ENCODE peak calls at places on chromosomes 12 and 14, in ten cellular contexts. K is endothelial cell of umbilical vein; B is aorta; E is NT2/D1; S is fibroblast of lung; Z is CD4-positive, CD25-positive, alpha-beta regulatory T cell; P is uterus; Y is CD8-positive, alpha-beta memory T cell; M is lower lobe of right lung; C is heart right ventricle. G is an unnamed sample. For H3K4me1, the result is how much of the 10 kb centered on the place peaks cover.

GRCh38 chr12:97005612-97006011 is 98.6 kb downstream of the NEDD1 start:
- DNase-seq in C (no peak), M (no peak), B (no peak), P (no peak), S (no peak), Y (no peak), Z (no peak), E (no peak), K (no peak), G (no peak)

GRCh38 chr12:14395059-14395778 is 29.7 kb downstream of the ATF7IP start:
- DNase-seq in Z (no peak), K (no peak), E (no peak), P (no peak), B (no peak), Y (no peak), M (no peak), C (no peak), S (no peak), G (no peak)

GRCh38 chr14:77000340-77001235 is 27.9 kb downstream of the IRF2BPL start:
- DNase-seq in P (no peak), C (no peak), K (peak), B (no peak), E (no peak), M (no peak), Y (no peak), S (peak), Z (no peak), G (no peak)

GRCh38 chr14:103003850-103004249 is 53.5 kb downstream of the CDC42BPB start:
- DNase-seq in Z (no peak), C (no peak), E (no peak), Y (no peak), K (no peak), M (no peak), B (peak), S (no peak), P (no peak), G (no peak)

GRCh38 chr14:79438696-79439342 is 772.5 kb downstream of the DIO2 start:
- DNase-seq in P (no peak), B (no peak), Z (no peak), C (no peak), S (no peak), M (no peak), E (no peak), K (no peak), Y (no peak), G (no peak)

GRCh38 chr12:116735084-116735483 is 2.8 kb downstream of the SPRING1 start:
- DNase-seq in M (no peak), Z (no peak), S (no peak), P (no peak), B (no peak), K (no peak), Y (no peak), C (no peak), E (no peak), G (no peak)

GRCh38 chr12:82832091-82832490 is 145.4 kb downstream of the TMTC2 start:
- DNase-seq in M (no peak), E (no peak), Z (no peak), K (no peak), S (no peak), Y (no peak), C (no peak), B (no peak), P (no peak), G (no peak)

GRCh38 chr12:90028620-90029051 is 320.0 kb upstream of the ATP2B1 start:
- DNase-seq in E (no peak), C (no peak), Z (no peak), Y (no peak), S (no peak), M (no peak), B (no peak), P (no peak), K (peak), G (peak)

GRCh38 chr12:2683283-2684025 is 111.3 kb upstream of the FKBP4 start:
- DNase-seq in K (no peak), P (no peak), Y (no peak), B (peak), S (no peak), C (no peak), M (no peak), Z (no peak), E (no peak), G (no peak)

GRCh38 chr14:96189288-96189711 is 15.3 kb upstream of the BDKRB2 start:
- DNase-seq in Y (no peak), C (no peak), K (no peak), Z (no peak), S (peak), P (no peak), B (no peak), E (no peak), M (peak), G (no peak)

GRCh38 chr12:8905546-8905945 is 8.8 kb upstream of the PHC1 start:
- DNase-seq in E (peak), M (no peak), Y (no peak), K (no peak), C (no peak), Z (no peak), B (no peak), P (no peak), S (no peak), G (no peak)

GRCh38 chr12:45622210-45622937 is 107.1 kb upstream of the ARID2 start:
- DNase-seq in M (no peak), K (no peak), C (no peak), P (no peak), Y (no peak), B (no peak), S (no peak), Z (no peak), E (no peak), G (no peak)

GRCh38 chr12:107400686-107401447 is 284.7 kb upstream of the PWP1 start:
- DNase-seq in Y (no peak), P (no peak), K (no peak), E (no peak), B (no peak), Z (no peak), M (no peak), C (no peak), S (peak), G (no peak)

GRCh38 chr14:103597623-103598372 is 31.2 kb upstream of the KLC1 start:
- DNase-seq in S (peak), B (no peak), Z (no peak), E (no peak), Y (no peak), K (no peak), P (peak), C (no peak), M (no peak), G (no peak)

GRCh38 chr12:57224973-57225679 is 4.4 kb upstream of the SHMT2 start:
- DNase-seq in Y (peak), Z (peak), K (peak), P (no peak), S (peak), B (no peak), E (no peak), M (peak), C (no peak), G (peak)

GRCh38 chr12:95988506-95989275 is 7.5 kb downstream of the HAL start:
- DNase-seq in M (no peak), C (no peak), E (no peak), Y (no peak), B (no peak), P (no peak), S (no peak), K (no peak), Z (no peak), G (no peak)

GRCh38 chr14:77139540-77140342 is 1.9 kb downstream of the ZDHHC22 start:
- DNase-seq in Z (no peak), Y (peak), K (no peak), C (no peak), B (no peak), E (no peak), S (no peak), M (no peak), P (no peak), G (peak)

GRCh38 chr12:64497903-64498302 is 46.0 kb downstream of the TBK1 start:
- DNase-seq in S (no peak), Y (no peak), B (no peak), Z (no peak), E (no peak), P (no peak), C (no peak), M (no peak), K (no peak), G (no peak)

GRCh38 chr12:113173081-113173698 is 12.1 kb downstream of the DDX54 start:
- DNase-seq in M (no peak), Y (no peak), Z (no peak), E (no peak), C (no peak), K (no peak), P (no peak), B (no peak), S (no peak), G (no peak)

GRCh38 chr14:105878125-105878524 is 351.7 kb downstream of the TMEM121 start:
- DNase-seq in M (peak), C (no peak), P (peak), S (no peak), Y (peak), E (no peak), B (peak), Z (peak), K (no peak), G (no peak)

GRCh38 chr12:49868449-49868848 is 25.5 kb upstream of the BCDIN3D start:
- DNase-seq in S (no peak), E (no peak), Z (no peak), C (no peak), P (peak), B (no peak), M (no peak), Y (no peak), K (no peak), G (no peak)
- H3K4me1 ChIP-seq in S (under half), E (under half), Z (under half), C (under half), P (under half), B (under half), M (under half), Y (under half), K (under half), G (under half)

DNA sequence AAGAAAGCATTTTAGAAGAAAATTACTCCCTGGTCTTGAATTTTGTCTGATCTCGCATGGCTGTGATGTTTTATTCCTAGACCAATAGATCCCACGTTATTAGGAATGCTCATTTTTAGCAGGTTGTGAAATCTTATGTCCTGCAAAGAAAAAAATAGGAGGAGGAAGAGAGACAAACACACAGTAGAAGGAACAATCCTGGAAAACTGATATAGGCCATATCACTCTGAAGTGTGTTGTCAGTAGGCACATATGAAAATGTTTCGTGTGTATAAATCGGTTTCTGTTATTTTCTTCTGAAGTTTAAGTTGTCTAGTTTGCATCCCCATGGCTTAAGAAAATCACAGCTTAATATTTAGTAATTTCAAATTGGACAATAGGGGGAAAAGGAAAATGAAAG is 12.4 kb downstream of the SLCO1B3 start:
- DNase-seq in K (no peak), C (no peak), Z (no peak), B (no peak), P (no peak), Y (no peak), M (no peak), E (no peak), S (no peak), G (no peak)
- H3K4me3 ChIP-seq in K (no peak), C (no peak), Z (no peak), B (no peak), P (no peak), Y (no peak), M (no peak), E (no peak), S (no peak), G (no peak)

GRCh38 chr14:73237219-73237785 is at the start of gene PAPLN:
- DNase-seq in E (no peak), K (no peak), C (no peak), Y (no peak), B (peak), Z (no peak), M (no peak), P (peak), S (peak), G (no peak)

GRCh38 chr14:73238941-73239340 is 1.6 kb downstream of the PAPLN start:
- DNase-seq in K (no peak), C (no peak), S (no peak), P (no peak), M (no peak), B (peak), E (no peak), Z (no peak), Y (no peak), G (no peak)

GRCh38 chr14:73237786-73238261 is 518 bp downstream of the PAPLN start:
- DNase-seq in S (no peak), Y (no peak), P (no peak), B (peak), E (no peak), M (no peak), C (no peak), K (no peak), Z (no peak), G (no peak)

GRCh38 chr14:73239463-73240241 is 2.3 kb downstream of the PAPLN start:
- DNase-seq in Z (no peak), S (peak), E (no peak), K (peak), B (peak), P (peak), M (peak), Y (no peak), C (peak), G (no peak)

GRCh38 chr14:73238262-73238852 is 1.1 kb downstream of the PAPLN start:
- DNase-seq in K (peak), M (no peak), Z (no peak), Y (no peak), E (no peak), C (no peak), S (peak), B (peak), P (no peak), G (no peak)
- H3K4me1 ChIP-seq in K (under half), M (under half), Z (under half), Y (under half), E (under half), C (under half), S (under half), B (under half), P (under half), G (under half)

DNA sequence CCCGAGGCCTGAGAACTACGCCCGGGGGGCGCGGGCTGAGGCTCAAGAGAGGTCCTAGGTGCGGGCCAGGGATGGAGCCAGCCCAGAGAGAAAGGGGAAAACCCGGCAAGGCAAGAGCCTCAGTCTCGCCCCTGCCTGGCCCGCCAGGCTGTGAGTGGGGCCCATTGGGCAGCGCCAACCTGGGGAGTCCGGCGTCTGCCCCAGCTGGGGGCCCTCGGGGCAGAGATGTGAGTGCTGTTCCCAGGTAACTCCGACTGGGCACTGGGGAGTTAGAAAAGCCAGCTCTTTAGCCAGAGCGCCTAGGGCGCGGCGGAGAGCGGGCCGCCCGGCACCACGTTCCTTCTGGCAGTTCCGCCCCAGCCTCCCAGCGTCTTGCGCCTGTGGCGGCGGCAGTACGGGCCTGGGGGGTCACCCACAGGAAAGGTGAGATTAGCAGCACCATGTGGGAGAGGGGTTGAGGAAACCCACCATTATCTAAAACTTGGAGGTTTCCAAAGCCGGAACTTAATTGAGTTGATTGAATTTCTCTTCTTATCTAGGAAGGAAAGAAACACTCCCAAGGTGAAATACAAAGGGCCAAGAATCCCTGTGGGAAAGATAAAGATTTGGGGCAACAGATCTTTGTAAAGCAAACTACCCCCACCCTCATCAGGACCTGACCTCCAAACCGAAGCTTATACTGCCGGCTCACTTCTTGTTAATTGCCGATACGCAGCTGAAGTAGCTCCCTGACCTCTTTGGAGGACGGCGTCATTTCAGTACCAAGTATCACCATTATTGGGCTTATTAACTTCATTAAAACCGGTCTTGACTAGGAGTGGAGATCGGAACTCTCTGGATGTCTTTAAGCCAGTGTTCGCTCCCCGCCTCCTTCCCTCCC is 11.6 kb downstream of the OTX2 start:
- DNase-seq in S (no peak), M (no peak), K (no peak), P (no peak), Y (no peak), E (no peak), Z (no peak), C (no peak), B (no peak), G (no peak)
- H3K4me3 ChIP-seq in S (no peak), M (no peak), K (no peak), P (peak), Y (no peak), E (peak), Z (no peak), C (no peak), B (peak), G (no peak)

GRCh38 chr12:132765366-132765765 is 3.7 kb upstream of the ANKLE2 start:
- DNase-seq in Y (no peak), P (no peak), Z (no peak), B (no peak), M (no peak), C (no peak), S (no peak), E (no peak), K (no peak), G (no peak)

GRCh38 chr12:132761032-132761910 is at the start of gene ANKLE2:
- DNase-seq in S (peak), M (peak), K (peak), C (peak), Z (peak), P (no peak), Y (peak), E (no peak), B (peak), G (peak)

GRCh38 chr12:132766380-132767085 is 4.9 kb upstream of the ANKLE2 start:
- DNase-seq in S (peak), Z (no peak), P (no peak), M (peak), E (no peak), C (peak), K (peak), Y (no peak), B (no peak), G (no peak)

GRCh38 chr12:132761911-132762583 is 415 bp upstream of the ANKLE2 start:
- DNase-seq in Z (peak), E (peak), C (peak), S (peak), M (peak), K (peak), Y (peak), B (peak), P (peak), G (peak)

DNA sequence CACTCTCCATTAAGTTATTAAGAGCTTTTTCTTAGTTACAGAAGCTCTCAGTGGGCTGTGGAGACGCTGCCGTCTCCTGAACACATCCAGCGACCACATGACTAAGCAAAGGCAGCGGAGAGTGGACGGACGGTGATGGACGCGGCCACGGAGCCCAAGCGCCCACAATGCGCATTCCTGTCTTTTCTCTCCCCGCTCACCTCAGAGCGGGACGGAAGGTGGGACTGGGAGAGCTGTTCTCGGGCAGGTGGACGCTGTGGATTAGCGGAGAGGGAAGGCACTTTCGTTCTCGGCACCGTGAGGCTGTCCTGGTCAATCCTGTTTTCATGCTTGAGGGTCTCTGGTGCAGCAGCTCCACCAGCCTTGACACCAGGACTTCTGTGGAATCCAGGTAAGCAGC is 2.6 kb upstream of the ANKLE2 start:
- DNase-seq in C (no peak), M (no peak), K (no peak), S (no peak), E (no peak), Y (no peak), P (no peak), B (no peak), Z (no peak), G (no peak)
- H3K4me1 ChIP-seq in C (under half), M (half or more), K (under half), S (under half), E (under half), Y (under half), P (under half), B (under half), Z (under half), G (under half)

GRCh38 chr12:12180575-12180974 is 86.3 kb downstream of the LRP6 start:
- DNase-seq in C (no peak), S (peak), B (no peak), M (no peak), Y (no peak), K (no peak), P (no peak), Z (no peak), E (no peak), G (no peak)

GRCh38 chr12:12185424-12185823 is 81.4 kb downstream of the LRP6 start:
- DNase-seq in S (peak), Z (no peak), E (no peak), Y (no peak), M (no peak), P (no peak), C (no peak), K (no peak), B (no peak), G (no peak)

GRCh38 chr12:12180136-12180535 is 86.7 kb downstream of the LRP6 start:
- DNase-seq in Z (no peak), K (no peak), C (no peak), P (no peak), S (no peak), M (no peak), B (no peak), E (no peak), Y (no peak), G (no peak)

GRCh38 chr12:12181516-12181915 is 85.3 kb downstream of the LRP6 start:
- DNase-seq in M (no peak), E (no peak), Y (no peak), P (no peak), K (peak), S (peak), Z (no peak), B (no peak), C (no peak), G (no peak)

GRCh38 chr12:12182926-12183325 is 83.9 kb downstream of the LRP6 start:
- DNase-seq in S (peak), C (no peak), Z (no peak), M (no peak), K (peak), E (no peak), B (no peak), Y (no peak), P (no peak), G (no peak)
- H3K4me3 ChIP-seq in S (no peak), C (no peak), Z (no peak), M (no peak), K (no peak), E (no peak), B (no peak), Y (no peak), P (no peak), G (no peak)

DNA sequence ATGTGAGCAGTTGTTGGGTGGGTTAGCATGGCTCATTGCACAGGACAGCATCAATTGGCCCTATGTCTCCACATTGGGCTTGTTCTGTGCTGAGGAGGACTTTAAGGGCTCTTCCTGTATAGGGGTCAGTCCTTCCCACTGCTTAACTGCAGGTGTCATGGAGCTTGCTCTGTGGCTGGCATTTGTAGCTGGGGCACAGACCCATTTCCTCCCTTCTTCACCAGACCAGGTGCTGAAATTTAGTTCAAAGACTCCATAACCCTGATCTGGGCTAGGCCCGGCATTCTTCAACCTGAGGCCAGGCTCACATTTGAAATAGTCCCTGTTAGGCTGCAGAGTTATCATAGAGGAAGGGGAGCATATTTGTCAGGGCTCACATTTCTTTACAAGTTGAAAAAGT is 12.8 kb downstream of the CHST11 start:
- DNase-seq in S (no peak), B (no peak), C (no peak), E (no peak), P (no peak), M (no peak), Z (no peak), K (no peak), Y (no peak), G (no peak)
- H3K4me1 ChIP-seq in S (under half), B (under half), C (under half), E (under half), P (under half), M (under half), Z (half or more), K (under half), Y (half or more), G (half or more)